ENCODE peak calls at places on chromosomes 3 and 15, in seven cellular contexts. A is A549, P is mesendoderm, S is choroid plexus epithelial cell, T is BE2C, V is dorsolateral prefrontal cortex, B is AG04449. M is an unnamed sample.

GRCh38 chr3:10088256-10088655 is 19.8 kb downstream of the FANCD2OS start:
- DNase-seq in S (no peak), V (no peak), A (peak), P (no peak), T (no peak), B (no peak), M (no peak)

GRCh38 chr3:113079532-113079931 is 88.7 kb downstream of the GTPBP8 start:
- DNase-seq in V (no peak), B (no peak), T (no peak), A (no peak), P (no peak), S (no peak), M (no peak)

GRCh38 chr15:77031376-77032050 is 36.6 kb downstream of the PSTPIP1 start:
- DNase-seq in S (peak), P (no peak), B (no peak), V (peak), T (peak), A (no peak), M (no peak)

GRCh38 chr3:36843065-36844051 is 79.0 kb upstream of the DCLK3 start:
- DNase-seq in B (no peak), P (peak), V (peak), A (peak), T (peak), S (peak), M (peak)

GRCh38 chr15:80512729-80513670 is 108.8 kb downstream of the ARNT2 start:
- DNase-seq in S (peak), P (no peak), B (no peak), A (peak), T (no peak), V (no peak), M (peak)

GRCh38 chr3:184085389-184085852 is 11.4 kb upstream of the HTR3E start:
- DNase-seq in P (peak), V (no peak), B (no peak), A (peak), S (peak), T (no peak), M (no peak)

GRCh38 chr15:63497642-63498100 is 6.7 kb upstream of the USP3 start:
- DNase-seq in P (no peak), B (no peak), V (no peak), A (peak), S (no peak), T (no peak), M (no peak)

GRCh38 chr3:23254875-23255274 is 51.7 kb downstream of the UBE2E2 start:
- DNase-seq in A (no peak), P (no peak), T (no peak), S (no peak), V (no peak), B (no peak), M (no peak)

GRCh38 chr15:51621917-51622268 is 678 bp downstream of the DMXL2 start:
- DNase-seq in S (peak), B (no peak), V (peak), P (peak), T (peak), A (peak), M (peak)

GRCh38 chr3:171363211-171363610 is 97.0 kb downstream of the TNIK start:
- DNase-seq in S (no peak), B (no peak), A (no peak), T (no peak), V (no peak), P (no peak), M (no peak)

GRCh38 chr3:72347819-72348319 is 500.4 kb downstream of the SHQ1 start:
- DNase-seq in P (peak), B (no peak), V (no peak), T (no peak), S (peak), A (no peak), M (peak)

GRCh38 chr3:181446741-181447140 is 265.0 kb upstream of the SOX2 start:
- DNase-seq in S (no peak), V (no peak), P (no peak), B (no peak), A (no peak), T (no peak), M (no peak)
- H3K4me3 ChIP-seq in S (no peak), V (no peak), P (no peak), B (no peak), A (no peak), T (no peak), M (no peak)

DNA sequence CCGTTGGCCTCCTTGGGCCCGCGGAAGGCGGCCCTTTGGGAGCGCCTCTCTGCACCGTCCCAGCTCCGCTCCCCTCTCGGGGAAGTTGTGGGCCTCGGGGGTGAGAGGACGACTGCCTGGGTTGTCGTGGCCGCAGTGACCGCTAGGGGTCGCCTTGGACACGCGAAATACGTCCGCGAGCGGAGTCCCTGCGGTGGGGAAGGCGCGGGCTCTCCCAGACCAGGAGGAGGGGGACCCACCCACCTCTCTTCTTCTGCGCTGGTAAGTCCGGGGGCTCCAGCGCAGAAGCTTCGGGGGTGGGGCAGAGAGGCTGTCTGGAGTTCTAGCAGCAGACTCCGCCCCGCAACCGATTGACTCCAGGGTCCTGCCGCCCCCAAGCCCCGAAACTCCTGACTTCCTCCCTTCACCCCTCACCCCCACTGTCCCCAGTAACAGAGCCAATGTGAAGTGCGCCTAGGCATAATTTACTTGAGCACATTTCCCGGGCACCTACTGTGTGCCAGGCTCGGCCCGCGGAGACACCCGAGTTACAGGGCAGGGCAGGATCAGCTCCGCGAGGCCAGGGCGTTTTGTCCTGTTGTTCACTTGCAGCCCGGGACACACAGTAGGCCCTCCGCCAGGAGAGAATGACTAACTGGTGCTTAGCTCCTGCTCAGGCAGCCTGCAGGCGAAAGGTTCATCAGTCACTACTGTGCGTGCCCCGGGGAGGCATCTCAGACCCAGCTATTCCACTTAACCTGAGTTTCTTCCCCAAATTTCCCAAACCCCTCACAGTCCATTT is 32.8 kb downstream of the DNASE1L3 start:
- DNase-seq in P (peak), S (peak), A (peak), T (peak), B (no peak), V (peak), M (peak)
- H3K4me3 ChIP-seq in P (peak), S (peak), A (no peak), T (peak), B (peak), V (peak), M (peak)

GRCh38 chr15:70670680-70671079 is 92.7 kb downstream of the UACA start:
- DNase-seq in P (no peak), T (no peak), S (peak), V (no peak), B (no peak), A (no peak), M (no peak)

GRCh38 chr15:70669006-70669602 is 94.3 kb downstream of the UACA start:
- DNase-seq in T (no peak), A (no peak), B (no peak), S (no peak), P (peak), V (no peak), M (no peak)

GRCh38 chr15:70669966-70670658 is 93.2 kb downstream of the UACA start:
- DNase-seq in A (no peak), V (no peak), T (peak), B (no peak), P (peak), S (no peak), M (peak)

DNA sequence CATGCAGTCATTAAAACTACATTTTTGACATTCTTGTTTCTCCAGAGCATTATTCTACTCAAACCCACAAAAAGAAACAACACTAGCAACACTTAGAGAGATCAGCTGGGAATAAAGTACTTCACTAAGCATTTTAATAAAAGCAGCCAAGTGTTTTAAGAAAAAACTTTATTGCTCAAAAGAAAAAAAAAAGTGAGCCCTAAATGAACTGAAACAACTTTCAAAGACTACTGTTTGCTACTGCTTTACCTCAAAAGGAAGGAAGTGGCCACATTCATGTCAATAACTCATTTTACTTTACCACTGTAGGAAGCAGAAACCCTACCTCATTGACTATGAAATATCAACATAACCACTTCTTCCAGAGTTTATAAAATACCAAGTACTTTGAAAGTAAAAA is 91.3 kb downstream of the UACA start:
- DNase-seq in B (peak), T (no peak), S (no peak), P (no peak), A (no peak), V (no peak), M (no peak)
- H3K4me3 ChIP-seq in B (no peak), T (no peak), S (no peak), P (no peak), A (no peak), V (no peak), M (no peak)

GRCh38 chr15:79003301-79003700 is 58.5 kb upstream of the CTSH start:
- DNase-seq in T (no peak), B (no peak), V (no peak), S (peak), P (no peak), A (no peak), M (no peak)
- H3K4me3 ChIP-seq in T (no peak), B (no peak), V (no peak), S (no peak), P (no peak), A (no peak), M (no peak)

DNA sequence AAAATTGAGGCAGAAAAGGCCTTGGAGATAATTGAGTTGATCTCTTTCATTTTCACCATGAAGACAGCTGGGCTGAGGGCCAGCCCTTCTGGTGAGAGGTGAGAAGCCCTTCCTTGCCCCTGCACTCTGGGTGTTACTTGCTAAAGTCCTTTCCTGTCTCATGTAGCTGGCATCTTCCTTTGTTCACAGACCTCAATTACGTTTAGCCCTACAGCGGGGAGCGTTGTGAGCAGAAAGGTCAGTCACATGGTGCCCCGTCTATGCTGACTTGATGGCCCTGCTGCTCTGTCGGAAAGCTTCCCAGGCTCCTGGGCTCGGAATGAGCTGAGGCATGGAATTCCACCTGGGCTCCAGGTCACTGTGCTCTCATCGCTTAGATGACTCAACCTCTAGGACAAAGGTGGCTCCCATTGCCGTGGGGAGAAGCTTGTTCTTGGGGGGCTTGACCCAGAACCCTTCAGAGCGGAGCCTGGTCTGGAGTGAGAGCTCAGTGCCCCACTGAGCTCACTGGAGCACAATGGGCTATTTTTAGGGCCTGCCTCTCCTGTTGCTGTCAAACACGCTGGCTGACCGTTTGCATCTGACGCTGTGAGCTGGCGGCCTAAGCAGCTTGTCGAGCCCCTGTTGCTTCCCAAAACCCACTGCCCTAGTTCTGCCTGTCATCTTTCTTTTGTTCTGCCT is 47.0 kb downstream of the RPLP1 start:
- DNase-seq in V (no peak), P (no peak), T (no peak), S (no peak), B (no peak), A (no peak), M (peak)
- H3K4me3 ChIP-seq in V (no peak), P (no peak), T (no peak), S (no peak), B (no peak), A (no peak), M (no peak)

GRCh38 chr15:38255690-38256089 is 3.1 kb downstream of the SPRED1 start:
- DNase-seq in S (no peak), A (no peak), T (no peak), V (no peak), B (no peak), P (no peak), M (no peak)
- H3K4me3 ChIP-seq in S (peak), A (no peak), T (peak), V (peak), B (peak), P (no peak), M (peak)

GRCh38 chr15:93034512-93034911 is 54.5 kb downstream of the RGMA start:
- DNase-seq in V (no peak), P (no peak), B (no peak), S (no peak), A (no peak), T (no peak), M (no peak)
- H3K4me3 ChIP-seq in V (no peak), P (no peak), B (no peak), S (no peak), A (no peak), T (no peak), M (no peak)

DNA sequence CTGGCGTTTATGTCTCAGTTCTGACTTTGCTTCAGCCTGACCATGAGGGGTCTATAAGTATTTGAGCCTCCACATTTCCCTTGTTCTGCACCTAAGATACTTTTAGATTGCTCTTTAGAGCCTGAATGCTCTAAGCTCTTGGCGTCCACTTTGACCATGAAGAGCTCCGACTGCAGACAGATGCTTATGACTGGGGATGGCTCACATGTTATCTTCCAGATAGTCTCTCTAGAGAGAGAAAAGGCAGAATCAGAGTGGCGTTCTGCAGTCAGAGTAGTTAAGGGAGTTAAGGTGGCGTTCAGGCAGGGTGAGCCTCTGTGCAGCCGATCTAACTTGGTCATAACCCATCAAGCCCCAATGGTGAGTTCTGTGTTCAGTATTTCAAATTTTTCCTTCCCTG is 487.9 kb upstream of the NR2F2 start:
- DNase-seq in V (no peak), P (no peak), T (no peak), S (no peak), A (no peak), B (no peak), M (no peak)
- H3K4me3 ChIP-seq in V (no peak), P (no peak), T (no peak), S (no peak), A (no peak), B (no peak), M (no peak)

GRCh38 chr3:78745847-78746246 is 1022.0 kb downstream of the ROBO1 start:
- DNase-seq in S (no peak), P (no peak), T (no peak), A (no peak), B (no peak), V (no peak), M (no peak)

GRCh38 chr3:78741066-78741645 is 1026.6 kb downstream of the ROBO1 start:
- DNase-seq in S (no peak), V (no peak), B (no peak), A (peak), P (no peak), T (no peak), M (no peak)

GRCh38 chr3:78737988-78738387 is 1029.8 kb downstream of the ROBO1 start:
- DNase-seq in S (no peak), B (no peak), A (no peak), T (peak), V (no peak), P (no peak), M (no peak)

GRCh38 chr3:78736863-78737262 is 1030.9 kb downstream of the ROBO1 start:
- DNase-seq in S (peak), B (no peak), P (no peak), A (peak), T (no peak), V (no peak), M (peak)

DNA sequence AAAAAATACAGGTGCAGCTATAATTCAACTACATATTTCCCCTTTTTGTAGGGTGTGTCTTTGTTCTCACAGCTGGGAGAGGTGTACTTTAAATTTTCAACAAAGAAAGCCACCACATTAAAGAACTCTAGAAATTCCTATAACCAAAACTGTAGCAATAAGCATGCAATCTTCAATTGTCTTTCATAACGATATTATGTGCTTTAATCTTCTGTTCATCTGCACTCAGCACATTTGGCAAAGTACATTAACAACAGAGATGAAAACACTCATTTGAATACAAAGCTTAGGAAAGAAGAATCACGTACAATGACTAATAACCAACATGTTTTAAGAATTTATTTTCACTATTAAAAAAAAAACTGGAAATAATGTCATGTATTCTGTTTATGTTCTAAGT is 1025.8 kb downstream of the ROBO1 start:
- DNase-seq in T (no peak), S (no peak), B (no peak), P (no peak), A (no peak), V (no peak), M (no peak)
- H3K4me3 ChIP-seq in T (no peak), S (no peak), B (no peak), P (no peak), A (no peak), V (no peak), M (no peak)

M was measured in cardiac muscle cell.